ENCODE peak calls at places on chromosomes 4 and X, in six cellular contexts. V, M, E, H, B and A are unnamed samples.

GRCh38 chr4:127685292-127685691 is 44.9 kb upstream of the SLC25A31 start:
- DNase-seq in V (no peak), M (no peak), E (no peak), H (peak; percentile 63), B (no peak), A (no peak)

GRCh38 chrX:150547511-150548115 is 20.8 kb upstream of the MTM1 start:
- DNase-seq in V (no peak), M (peak; percentile 86), E (no peak), H (no peak), B (peak; percentile 44), A (peak; percentile 31)

GRCh38 chr4:54897590-54897989 is 227.8 kb downstream of the KDR start:
- DNase-seq in V (no peak), M (no peak), E (no peak), H (no peak), B (no peak), A (no peak)

GRCh38 chr4:6768539-6768905 is 14.0 kb upstream of the KIAA0232 start:
- DNase-seq in V (no peak), M (no peak), E (peak; percentile 77), H (no peak), B (no peak), A (no peak)

GRCh38 chr4:47590325-47590724 is 105.2 kb downstream of the ATP10D start:
- DNase-seq in V (no peak), M (no peak), E (no peak), H (no peak), B (no peak), A (no peak)

GRCh38 chr4:89305712-89306437 is 1.7 kb downstream of the GPRIN3 start:
- DNase-seq in V (no peak), M (no peak), E (peak; percentile 81), H (no peak), B (no peak), A (no peak)

GRCh38 chr4:174119051-174119450 is 164.4 kb downstream of the FBXO8 start:
- DNase-seq in V (no peak), M (no peak), E (peak; percentile 68), H (peak; percentile 6), B (no peak), A (no peak)

GRCh38 chr4:108574402-108574801 is 46.0 kb upstream of the RPL34 start:
- DNase-seq in V (no peak), M (no peak), E (no peak), H (no peak), B (no peak), A (no peak)

GRCh38 chr4:74714731-74715130 is 79.6 kb downstream of the BTC start:
- DNase-seq in V (no peak), M (no peak), E (no peak), H (no peak), B (no peak), A (no peak)

GRCh38 chr4:142265536-142265935 is 580.6 kb downstream of the INPP4B start:
- DNase-seq in V (no peak), M (no peak), E (no peak), H (no peak), B (no peak), A (no peak)

GRCh38 chrX:134186362-134187121 is 50.4 kb upstream of the CCDC160 start:
- DNase-seq in V (no peak), M (no peak), E (peak; percentile 63), H (no peak), B (no peak), A (no peak)

GRCh38 chr4:16256343-16256742 is 30.1 kb upstream of the TAPT1 start:
- DNase-seq in V (no peak), M (no peak), E (no peak), H (no peak), B (no peak), A (no peak)

GRCh38 chr4:143616771-143617170 is 83.7 kb downstream of the FREM3 start:
- DNase-seq in V (no peak), M (no peak), E (peak; percentile 84), H (peak; percentile 26), B (no peak), A (no peak)

GRCh38 chr4:172042714-172043114 is 229.5 kb downstream of the GALNTL6 start:
- DNase-seq in V (no peak), M (no peak), E (no peak), H (no peak), B (peak; percentile 22), A (peak; percentile 2)

GRCh38 chrX:116284383-116284782 is 113.8 kb downstream of the AGTR2 start:
- DNase-seq in V (no peak), M (no peak), E (no peak), H (no peak), B (no peak), A (no peak)

GRCh38 chr4:120084327-120084726 is 17.7 kb upstream of the MAD2L1 start:
- DNase-seq in V (no peak), M (no peak), E (no peak), H (no peak), B (no peak), A (no peak)

GRCh38 chrX:115409551-115409950 is 120.0 kb downstream of the LUZP4 start:
- DNase-seq in V (no peak), M (no peak), E (no peak), H (no peak), B (no peak), A (peak; percentile 88)

GRCh38 chr4:75289843-75290616 is 224.2 kb downstream of the RCHY1 start:
- DNase-seq in V (no peak), M (no peak), E (no peak), H (no peak), B (no peak), A (peak; percentile 2)